ENCODE peak calls at places on chromosome 5, in nine cellular contexts. One of them, this sample, is unnamed.

GRCh38 chr5:132808448-132808847 is 4.7 kb upstream of the SOWAHA start:
- DNase-seq in fibroblast of lung: no peak
- DNase-seq in A673: no peak
- DNase-seq in left lung: no peak
- DNase-seq in HFFc6: no peak
- DNase-seq in endothelial cell: no peak
- DNase-seq in body of pancreas: no peak
- DNase-seq in WTC11: no peak
- DNase-seq in endothelial cell of umbilical vein: no peak
- DNase-seq in this sample: no peak

GRCh38 chr5:23001120-23001519 is 148.0 kb upstream of the CDH12 start:
- DNase-seq in HFFc6: no peak
- DNase-seq in left lung: no peak
- DNase-seq in fibroblast of lung: no peak
- DNase-seq in body of pancreas: no peak
- DNase-seq in endothelial cell of umbilical vein: no peak
- DNase-seq in A673: no peak
- DNase-seq in endothelial cell: no peak
- DNase-seq in WTC11: no peak
- DNase-seq in this sample: no peak

GRCh38 chr5:126808619-126809018 is 31.7 kb downstream of the LMNB1 start:
- DNase-seq in left lung: no peak
- DNase-seq in HFFc6: peak
- DNase-seq in fibroblast of lung: peak
- DNase-seq in endothelial cell: no peak
- DNase-seq in body of pancreas: no peak
- DNase-seq in endothelial cell of umbilical vein: peak
- DNase-seq in A673: peak
- DNase-seq in WTC11: no peak
- DNase-seq in this sample: peak

GRCh38 chr5:1543398-1544293 is 19.9 kb upstream of the LPCAT1 start:
- DNase-seq in A673: no peak
- DNase-seq in HFFc6: no peak
- DNase-seq in WTC11: no peak
- DNase-seq in fibroblast of lung: no peak
- DNase-seq in left lung: no peak
- DNase-seq in endothelial cell: no peak
- DNase-seq in endothelial cell of umbilical vein: no peak
- DNase-seq in body of pancreas: no peak
- DNase-seq in this sample: peak

GRCh38 chr5:77076961-77077820 is 9.9 kb downstream of the ZBED3 start:
- DNase-seq in endothelial cell of umbilical vein: peak
- DNase-seq in body of pancreas: peak
- DNase-seq in A673: peak
- DNase-seq in HFFc6: no peak
- DNase-seq in left lung: peak
- DNase-seq in fibroblast of lung: peak
- DNase-seq in endothelial cell: peak
- DNase-seq in WTC11: peak
- DNase-seq in this sample: peak

GRCh38 chr5:78889759-78890158 is 95.4 kb downstream of the ARSB start:
- DNase-seq in A673: no peak
- DNase-seq in fibroblast of lung: peak
- DNase-seq in body of pancreas: no peak
- DNase-seq in endothelial cell of umbilical vein: no peak
- DNase-seq in endothelial cell: no peak
- DNase-seq in left lung: no peak
- DNase-seq in WTC11: no peak
- DNase-seq in HFFc6: peak
- DNase-seq in this sample: peak

GRCh38 chr5:257148-257547 is 14.3 kb upstream of the PDCD6 start:
- DNase-seq in HFFc6: no peak
- DNase-seq in A673: no peak
- DNase-seq in WTC11: no peak
- DNase-seq in fibroblast of lung: no peak
- DNase-seq in body of pancreas: no peak
- DNase-seq in endothelial cell: no peak
- DNase-seq in endothelial cell of umbilical vein: no peak
- DNase-seq in left lung: no peak
- DNase-seq in this sample: no peak

GRCh38 chr5:125679522-125679921 is 743.7 kb upstream of the GRAMD2B start:
- DNase-seq in fibroblast of lung: no peak
- DNase-seq in HFFc6: no peak
- DNase-seq in WTC11: no peak
- DNase-seq in body of pancreas: no peak
- DNase-seq in left lung: no peak
- DNase-seq in A673: no peak
- DNase-seq in endothelial cell: no peak
- DNase-seq in endothelial cell of umbilical vein: no peak
- DNase-seq in this sample: peak

GRCh38 chr5:67490543-67491321 is 294.1 kb upstream of the CD180 start:
- DNase-seq in endothelial cell of umbilical vein: no peak
- DNase-seq in A673: no peak
- DNase-seq in body of pancreas: no peak
- DNase-seq in left lung: peak
- DNase-seq in WTC11: no peak
- DNase-seq in endothelial cell: no peak
- DNase-seq in fibroblast of lung: peak
- DNase-seq in HFFc6: no peak
- DNase-seq in this sample: peak

GRCh38 chr5:41848983-41849382 is 21.2 kb downstream of the OXCT1 start:
- DNase-seq in HFFc6: no peak
- DNase-seq in body of pancreas: no peak
- DNase-seq in left lung: no peak
- DNase-seq in WTC11: no peak
- DNase-seq in endothelial cell of umbilical vein: no peak
- DNase-seq in fibroblast of lung: no peak
- DNase-seq in A673: no peak
- DNase-seq in endothelial cell: no peak
- DNase-seq in this sample: no peak

GRCh38 chr5:31413030-31413812 is 118.7 kb downstream of the DROSHA start:
- DNase-seq in endothelial cell: no peak
- DNase-seq in HFFc6: no peak
- DNase-seq in fibroblast of lung: no peak
- DNase-seq in WTC11: no peak
- DNase-seq in endothelial cell of umbilical vein: no peak
- DNase-seq in A673: no peak
- DNase-seq in body of pancreas: no peak
- DNase-seq in left lung: no peak
- DNase-seq in this sample: peak

GRCh38 chr5:178619390-178619789 is 7.5 kb downstream of the CLK4 start:
- DNase-seq in A673: no peak
- DNase-seq in fibroblast of lung: no peak
- DNase-seq in body of pancreas: no peak
- DNase-seq in left lung: no peak
- DNase-seq in endothelial cell of umbilical vein: no peak
- DNase-seq in endothelial cell: no peak
- DNase-seq in HFFc6: no peak
- DNase-seq in WTC11: no peak
- DNase-seq in this sample: no peak

GRCh38 chr5:143887901-143888648 is 76.1 kb downstream of the HMHB1 start:
- DNase-seq in body of pancreas: no peak
- DNase-seq in fibroblast of lung: peak
- DNase-seq in endothelial cell: no peak
- DNase-seq in left lung: no peak
- DNase-seq in A673: peak
- DNase-seq in WTC11: no peak
- DNase-seq in endothelial cell of umbilical vein: peak
- DNase-seq in HFFc6: peak
- DNase-seq in this sample: peak

GRCh38 chr5:17895296-17896058 is 261.2 kb downstream of the TAF11L14 start:
- DNase-seq in A673: no peak
- DNase-seq in body of pancreas: no peak
- DNase-seq in fibroblast of lung: no peak
- DNase-seq in left lung: no peak
- DNase-seq in HFFc6: no peak
- DNase-seq in WTC11: no peak
- DNase-seq in endothelial cell: no peak
- DNase-seq in endothelial cell of umbilical vein: no peak
- DNase-seq in this sample: peak

GRCh38 chr5:72412283-72413055 is 92.3 kb downstream of the PTCD2 start:
- DNase-seq in endothelial cell: no peak
- DNase-seq in A673: no peak
- DNase-seq in body of pancreas: no peak
- DNase-seq in HFFc6: peak
- DNase-seq in left lung: no peak
- DNase-seq in fibroblast of lung: peak
- DNase-seq in endothelial cell of umbilical vein: no peak
- DNase-seq in WTC11: no peak
- DNase-seq in this sample: no peak

GRCh38 chr5:87765009-87765408 is 352.3 kb upstream of the CCNH start:
- DNase-seq in endothelial cell: peak
- DNase-seq in left lung: no peak
- DNase-seq in fibroblast of lung: no peak
- DNase-seq in HFFc6: no peak
- DNase-seq in A673: no peak
- DNase-seq in endothelial cell of umbilical vein: no peak
- DNase-seq in body of pancreas: no peak
- DNase-seq in WTC11: peak
- DNase-seq in this sample: no peak

GRCh38 chr5:96562614-96563013 is 99.6 kb upstream of the CAST start:
- DNase-seq in left lung: no peak
- DNase-seq in WTC11: no peak
- DNase-seq in fibroblast of lung: peak
- DNase-seq in endothelial cell of umbilical vein: peak
- DNase-seq in endothelial cell: no peak
- DNase-seq in body of pancreas: no peak
- DNase-seq in HFFc6: peak
- DNase-seq in A673: peak
- DNase-seq in this sample: no peak

GRCh38 chr5:164324239-164324638 is 818.8 kb downstream of the MAT2B start:
- DNase-seq in body of pancreas: no peak
- DNase-seq in A673: no peak
- DNase-seq in endothelial cell: no peak
- DNase-seq in left lung: no peak
- DNase-seq in endothelial cell of umbilical vein: no peak
- DNase-seq in fibroblast of lung: no peak
- DNase-seq in HFFc6: no peak
- DNase-seq in WTC11: no peak
- DNase-seq in this sample: no peak

GRCh38 chr5:164326219-164326618 is 820.8 kb downstream of the MAT2B start:
- DNase-seq in fibroblast of lung: no peak
- DNase-seq in endothelial cell of umbilical vein: no peak
- DNase-seq in left lung: no peak
- DNase-seq in body of pancreas: no peak
- DNase-seq in WTC11: no peak
- DNase-seq in endothelial cell: no peak
- DNase-seq in A673: no peak
- DNase-seq in HFFc6: no peak
- DNase-seq in this sample: no peak
- TF ChIP-seq CTCF in fibroblast of lung: peak
- TF ChIP-seq CTCF in endothelial cell of umbilical vein: no peak
- TF ChIP-seq CTCF in left lung: no peak
- TF ChIP-seq CTCF in body of pancreas: no peak
- TF ChIP-seq CTCF in WTC11: peak
- TF ChIP-seq CTCF in endothelial cell: no peak
- TF ChIP-seq CTCF in A673: peak
- TF ChIP-seq CTCF in HFFc6: peak
- TF ChIP-seq CTCF in this sample: no peak

DNA sequence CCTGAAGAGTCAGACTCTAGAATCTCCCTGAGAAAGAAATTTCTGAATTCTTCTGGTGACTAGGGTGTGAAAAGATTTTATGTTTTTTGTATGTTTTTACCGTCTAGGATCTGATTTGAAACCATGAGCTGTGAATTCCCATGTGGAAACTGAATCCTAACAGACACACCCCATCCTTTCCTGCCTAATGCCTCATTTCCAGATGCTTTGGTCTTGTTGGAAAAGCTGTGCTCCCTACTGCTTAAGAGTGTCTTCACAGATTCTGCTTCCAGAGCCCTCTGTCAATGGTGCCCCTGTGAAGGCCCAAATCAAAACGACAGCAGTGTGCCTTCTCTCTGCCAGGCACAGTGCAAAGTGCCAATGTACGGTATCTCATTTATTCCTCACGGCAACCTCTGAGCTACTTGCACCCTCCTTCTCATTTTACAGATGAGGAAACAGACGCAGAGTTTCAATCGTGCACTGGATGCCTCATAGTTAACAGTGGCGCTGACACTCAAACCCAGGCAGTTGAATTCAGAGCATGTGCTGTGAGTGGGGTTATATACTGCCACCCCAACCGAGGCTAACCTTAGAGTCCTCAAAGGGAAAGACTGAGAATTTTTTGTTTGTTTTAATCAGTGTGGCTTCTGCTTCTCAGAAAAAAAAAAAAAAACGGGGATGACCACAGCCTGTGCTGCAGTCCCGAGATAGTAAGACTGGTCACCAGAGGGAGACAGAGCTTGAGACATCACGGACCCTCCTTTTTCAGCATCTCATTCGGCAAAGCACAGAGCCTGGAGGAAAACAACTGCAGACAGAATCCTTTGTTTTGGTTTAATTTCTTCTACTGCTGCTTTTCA is 188.4 kb downstream of the SNCAIP start:
- DNase-seq in body of pancreas: no peak
- DNase-seq in A673: peak
- DNase-seq in HFFc6: peak
- DNase-seq in WTC11: peak
- DNase-seq in left lung: no peak
- DNase-seq in endothelial cell: peak
- DNase-seq in fibroblast of lung: peak
- DNase-seq in endothelial cell of umbilical vein: peak
- DNase-seq in this sample: peak
- TF ChIP-seq CTCF in body of pancreas: no peak
- TF ChIP-seq CTCF in A673: peak
- TF ChIP-seq CTCF in HFFc6: peak
- TF ChIP-seq CTCF in WTC11: peak
- TF ChIP-seq CTCF in left lung: no peak
- TF ChIP-seq CTCF in endothelial cell: peak
- TF ChIP-seq CTCF in fibroblast of lung: peak
- TF ChIP-seq CTCF in endothelial cell of umbilical vein: peak
- TF ChIP-seq CTCF in this sample: peak

DNA sequence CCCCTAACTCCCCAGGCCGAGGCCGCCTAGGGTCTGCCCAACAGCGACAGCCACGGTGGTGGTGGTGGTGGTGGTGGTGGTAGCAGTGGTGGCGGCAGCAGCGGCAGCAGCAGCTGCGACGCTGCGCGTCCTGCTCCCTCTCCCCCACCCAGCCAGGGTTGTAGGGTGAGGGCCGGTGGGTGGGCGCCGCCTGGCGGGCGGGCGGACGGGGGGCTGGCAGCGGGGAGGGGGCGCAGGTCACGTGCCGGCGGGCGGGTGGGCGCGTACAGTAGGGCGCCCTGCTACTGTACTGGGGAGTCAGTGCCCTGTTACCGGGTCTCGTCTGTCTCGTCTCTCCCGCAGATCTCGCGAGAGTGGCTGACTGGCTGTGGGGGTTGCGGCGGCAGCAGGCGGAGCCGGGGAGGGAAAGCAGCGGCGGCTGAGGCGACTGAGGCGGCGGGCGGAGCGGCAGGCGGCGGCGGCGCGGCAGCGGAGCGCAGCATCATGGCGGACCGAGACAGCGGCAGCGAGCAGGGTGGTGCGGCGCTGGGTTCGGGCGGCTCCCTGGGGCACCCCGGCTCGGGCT is at the start of gene PURA:
- DNase-seq in A673: peak
- DNase-seq in endothelial cell: peak
- DNase-seq in body of pancreas: peak
- DNase-seq in HFFc6: peak
- DNase-seq in left lung: peak
- DNase-seq in fibroblast of lung: peak
- DNase-seq in endothelial cell of umbilical vein: peak
- DNase-seq in WTC11: peak
- DNase-seq in this sample: peak
- TF ChIP-seq CTCF in A673: peak
- TF ChIP-seq CTCF in endothelial cell: no peak
- TF ChIP-seq CTCF in body of pancreas: peak
- TF ChIP-seq CTCF in HFFc6: peak
- TF ChIP-seq CTCF in left lung: no peak
- TF ChIP-seq CTCF in fibroblast of lung: no peak
- TF ChIP-seq CTCF in endothelial cell of umbilical vein: no peak
- TF ChIP-seq CTCF in WTC11: no peak
- TF ChIP-seq CTCF in this sample: peak

GRCh38 chr5:175873090-175873454 is 1.7 kb downstream of the CPLX2 start:
- DNase-seq in WTC11: peak
- DNase-seq in endothelial cell of umbilical vein: no peak
- DNase-seq in fibroblast of lung: no peak
- DNase-seq in HFFc6: no peak
- DNase-seq in A673: peak
- DNase-seq in body of pancreas: no peak
- DNase-seq in endothelial cell: peak
- DNase-seq in left lung: no peak
- DNase-seq in this sample: no peak
- TF ChIP-seq CTCF in WTC11: peak
- TF ChIP-seq CTCF in endothelial cell of umbilical vein: no peak
- TF ChIP-seq CTCF in fibroblast of lung: peak
- TF ChIP-seq CTCF in HFFc6: peak
- TF ChIP-seq CTCF in A673: peak
- TF ChIP-seq CTCF in body of pancreas: no peak
- TF ChIP-seq CTCF in endothelial cell: no peak
- TF ChIP-seq CTCF in left lung: no peak
- TF ChIP-seq CTCF in this sample: no peak